ENCODE peak calls at places on chromosome 11, in eight cellular contexts. One of them, this sample, is unnamed.

GRCh38 chr11:58318532-58318931 is 40.3 kb downstream of the OR5B17 start:
- DNase-seq in CD8-positive, alpha-beta memory T cell: no peak
- DNase-seq in GM23248: peak; percentile 64
- DNase-seq in lung: no peak
- DNase-seq in endodermal cell: no peak
- DNase-seq in right cardiac atrium: no peak
- DNase-seq in tibial artery: no peak
- DNase-seq in ovary: no peak
- DNase-seq in this sample: no peak

GRCh38 chr11:57787205-57787604 is 25.6 kb downstream of the CTNND1 start:
- DNase-seq in CD8-positive, alpha-beta memory T cell: no peak
- DNase-seq in GM23248: no peak
- DNase-seq in lung: no peak
- DNase-seq in endodermal cell: no peak
- DNase-seq in right cardiac atrium: no peak
- DNase-seq in tibial artery: no peak
- DNase-seq in ovary: no peak
- DNase-seq in this sample: no peak

GRCh38 chr11:122696662-122697061 is 41.1 kb downstream of the UBASH3B start:
- DNase-seq in CD8-positive, alpha-beta memory T cell: peak; percentile 28
- DNase-seq in GM23248: no peak
- DNase-seq in lung: no peak
- DNase-seq in endodermal cell: no peak
- DNase-seq in right cardiac atrium: no peak
- DNase-seq in tibial artery: no peak
- DNase-seq in ovary: no peak
- DNase-seq in this sample: peak; percentile 39

GRCh38 chr11:100932474-100933100 is 197.0 kb downstream of the PGR start:
- DNase-seq in CD8-positive, alpha-beta memory T cell: no peak
- DNase-seq in GM23248: peak; percentile 58
- DNase-seq in lung: no peak
- DNase-seq in endodermal cell: no peak
- DNase-seq in right cardiac atrium: no peak
- DNase-seq in tibial artery: no peak
- DNase-seq in ovary: no peak
- DNase-seq in this sample: no peak

GRCh38 chr11:77159937-77160495 is 32.0 kb downstream of the MYO7A start:
- DNase-seq in CD8-positive, alpha-beta memory T cell: no peak
- DNase-seq in GM23248: no peak
- DNase-seq in lung: no peak
- DNase-seq in endodermal cell: no peak
- DNase-seq in right cardiac atrium: peak; percentile 8
- DNase-seq in tibial artery: no peak
- DNase-seq in ovary: no peak
- DNase-seq in this sample: no peak

GRCh38 chr11:71311928-71312510 is 59.6 kb upstream of the SHANK2 start:
- DNase-seq in CD8-positive, alpha-beta memory T cell: no peak
- DNase-seq in GM23248: no peak
- DNase-seq in lung: no peak
- DNase-seq in endodermal cell: no peak
- DNase-seq in right cardiac atrium: no peak
- DNase-seq in tibial artery: no peak
- DNase-seq in ovary: no peak
- DNase-seq in this sample: no peak

GRCh38 chr11:105960252-105961245 is 61.5 kb downstream of the MSANTD4 start:
- DNase-seq in CD8-positive, alpha-beta memory T cell: no peak
- DNase-seq in GM23248: no peak
- DNase-seq in lung: no peak
- DNase-seq in endodermal cell: peak; percentile 85
- DNase-seq in right cardiac atrium: no peak
- DNase-seq in tibial artery: no peak
- DNase-seq in ovary: no peak
- DNase-seq in this sample: no peak

GRCh38 chr11:60700689-60701508 is 1.5 kb downstream of the MS4A8 start:
- DNase-seq in CD8-positive, alpha-beta memory T cell: no peak
- DNase-seq in GM23248: peak; percentile 17
- DNase-seq in lung: peak; percentile 37
- DNase-seq in endodermal cell: peak; percentile 86
- DNase-seq in right cardiac atrium: no peak
- DNase-seq in tibial artery: no peak
- DNase-seq in ovary: peak; percentile 58
- DNase-seq in this sample: no peak

GRCh38 chr11:72534859-72535547 is 100.7 kb upstream of the CLPB start:
- DNase-seq in CD8-positive, alpha-beta memory T cell: no peak
- DNase-seq in GM23248: peak; percentile 62
- DNase-seq in lung: no peak
- DNase-seq in endodermal cell: peak; percentile 79
- DNase-seq in right cardiac atrium: no peak
- DNase-seq in tibial artery: no peak
- DNase-seq in ovary: no peak
- DNase-seq in this sample: no peak

GRCh38 chr11:119828011-119828410 is 99.0 kb upstream of the NECTIN1 start:
- DNase-seq in CD8-positive, alpha-beta memory T cell: no peak
- DNase-seq in GM23248: no peak
- DNase-seq in lung: no peak
- DNase-seq in endodermal cell: no peak
- DNase-seq in right cardiac atrium: no peak
- DNase-seq in tibial artery: no peak
- DNase-seq in ovary: no peak
- DNase-seq in this sample: no peak

GRCh38 chr11:66111158-66111557 is 41.1 kb downstream of the PACS1 start:
- DNase-seq in CD8-positive, alpha-beta memory T cell: no peak
- DNase-seq in GM23248: no peak
- DNase-seq in lung: no peak
- DNase-seq in endodermal cell: no peak
- DNase-seq in right cardiac atrium: no peak
- DNase-seq in tibial artery: no peak
- DNase-seq in ovary: no peak
- DNase-seq in this sample: no peak

GRCh38 chr11:13160302-13160701 is 117.3 kb upstream of the BMAL1 start:
- DNase-seq in CD8-positive, alpha-beta memory T cell: no peak
- DNase-seq in GM23248: no peak
- DNase-seq in lung: no peak
- DNase-seq in endodermal cell: no peak
- DNase-seq in right cardiac atrium: no peak
- DNase-seq in tibial artery: no peak
- DNase-seq in ovary: no peak
- DNase-seq in this sample: no peak

GRCh38 chr11:47001666-47002285 is 65.2 kb downstream of the CSTPP1 start:
- DNase-seq in CD8-positive, alpha-beta memory T cell: no peak
- DNase-seq in GM23248: peak; percentile 13
- DNase-seq in lung: no peak
- DNase-seq in endodermal cell: no peak
- DNase-seq in right cardiac atrium: no peak
- DNase-seq in tibial artery: no peak
- DNase-seq in ovary: no peak
- DNase-seq in this sample: no peak

GRCh38 chr11:44619931-44620725 is 54.7 kb downstream of the CD82 start:
- DNase-seq in CD8-positive, alpha-beta memory T cell: no peak
- DNase-seq in GM23248: no peak
- DNase-seq in lung: peak; percentile 25
- DNase-seq in endodermal cell: peak; percentile 34
- DNase-seq in right cardiac atrium: no peak
- DNase-seq in tibial artery: no peak
- DNase-seq in ovary: peak; percentile 5
- DNase-seq in this sample: no peak

GRCh38 chr11:123082977-123083376 is 21.0 kb upstream of the HSPA8 start:
- DNase-seq in CD8-positive, alpha-beta memory T cell: no peak
- DNase-seq in GM23248: no peak
- DNase-seq in lung: no peak
- DNase-seq in endodermal cell: no peak
- DNase-seq in right cardiac atrium: no peak
- DNase-seq in tibial artery: no peak
- DNase-seq in ovary: no peak
- DNase-seq in this sample: no peak

GRCh38 chr11:117752721-117753237 is 44.2 kb downstream of the DSCAML1 start:
- DNase-seq in CD8-positive, alpha-beta memory T cell: no peak
- DNase-seq in GM23248: no peak
- DNase-seq in lung: no peak
- DNase-seq in endodermal cell: no peak
- DNase-seq in right cardiac atrium: no peak
- DNase-seq in tibial artery: no peak
- DNase-seq in ovary: no peak
- DNase-seq in this sample: no peak

GRCh38 chr11:65430406-65431217 is 8.0 kb downstream of the NEAT1 start:
- DNase-seq in CD8-positive, alpha-beta memory T cell: no peak
- DNase-seq in GM23248: peak; percentile 62
- DNase-seq in lung: no peak
- DNase-seq in endodermal cell: no peak
- DNase-seq in right cardiac atrium: no peak
- DNase-seq in tibial artery: peak; percentile 19
- DNase-seq in ovary: no peak
- DNase-seq in this sample: no peak

GRCh38 chr11:96506041-96506440 is 116.2 kb downstream of the JRKL start:
- DNase-seq in CD8-positive, alpha-beta memory T cell: no peak
- DNase-seq in GM23248: no peak
- DNase-seq in lung: no peak
- DNase-seq in endodermal cell: no peak
- DNase-seq in right cardiac atrium: no peak
- DNase-seq in tibial artery: no peak
- DNase-seq in ovary: no peak
- DNase-seq in this sample: no peak

GRCh38 chr11:130381317-130381716 is 47.1 kb downstream of the ADAMTS8 start:
- DNase-seq in CD8-positive, alpha-beta memory T cell: no peak
- DNase-seq in GM23248: no peak
- DNase-seq in lung: no peak
- DNase-seq in endodermal cell: peak; percentile 66
- DNase-seq in right cardiac atrium: no peak
- DNase-seq in tibial artery: no peak
- DNase-seq in ovary: no peak
- DNase-seq in this sample: no peak

GRCh38 chr11:15884131-15884530 is 472.2 kb downstream of the SOX6 start:
- DNase-seq in CD8-positive, alpha-beta memory T cell: no peak
- DNase-seq in GM23248: no peak
- DNase-seq in lung: no peak
- DNase-seq in endodermal cell: no peak
- DNase-seq in right cardiac atrium: peak; percentile 34
- DNase-seq in tibial artery: no peak
- DNase-seq in ovary: no peak
- DNase-seq in this sample: no peak

GRCh38 chr11:24155792-24156191 is 341.1 kb upstream of the LUZP2 start:
- DNase-seq in CD8-positive, alpha-beta memory T cell: no peak
- DNase-seq in GM23248: no peak
- DNase-seq in lung: no peak
- DNase-seq in endodermal cell: peak; percentile 81
- DNase-seq in right cardiac atrium: no peak
- DNase-seq in tibial artery: no peak
- DNase-seq in ovary: no peak
- DNase-seq in this sample: no peak

GRCh38 chr11:72573380-72573949 is 100.8 kb downstream of the PDE2A start:
- DNase-seq in CD8-positive, alpha-beta memory T cell: no peak
- DNase-seq in GM23248: peak; percentile 62
- DNase-seq in lung: no peak
- DNase-seq in endodermal cell: peak; percentile 87
- DNase-seq in right cardiac atrium: peak; percentile 31
- DNase-seq in tibial artery: peak; percentile 20
- DNase-seq in ovary: no peak
- DNase-seq in this sample: no peak

GRCh38 chr11:43905788-43906187 is 25.2 kb downstream of the ALKBH3 start:
- DNase-seq in CD8-positive, alpha-beta memory T cell: no peak
- DNase-seq in GM23248: peak; percentile 34
- DNase-seq in lung: no peak
- DNase-seq in endodermal cell: no peak
- DNase-seq in right cardiac atrium: no peak
- DNase-seq in tibial artery: peak; percentile 39
- DNase-seq in ovary: peak; percentile 72
- DNase-seq in this sample: no peak

DNA sequence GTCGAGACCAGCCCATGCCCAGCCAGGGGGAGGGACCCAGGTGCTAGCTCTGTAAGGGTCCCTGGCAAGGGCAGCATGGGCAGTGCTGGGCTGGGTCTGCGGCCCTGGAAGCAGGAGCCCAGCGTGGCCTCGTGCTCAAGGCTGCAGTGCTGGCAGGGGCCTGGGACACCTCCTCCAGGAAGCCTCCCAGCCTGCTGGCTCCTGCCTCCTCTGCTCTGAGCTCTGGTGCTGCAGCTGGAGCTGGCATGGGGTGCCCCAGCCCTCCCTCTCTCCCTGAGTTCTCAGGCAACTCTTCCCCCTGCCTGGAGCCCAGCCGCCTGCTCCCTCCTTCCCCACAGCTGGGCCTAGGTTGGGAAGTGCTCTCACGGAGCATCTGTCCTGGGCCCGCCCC is 6.8 kb downstream of the INS start:
- DNase-seq in CD8-positive, alpha-beta memory T cell: no peak
- DNase-seq in GM23248: no peak
- DNase-seq in lung: no peak
- DNase-seq in endodermal cell: no peak
- DNase-seq in right cardiac atrium: no peak
- DNase-seq in tibial artery: no peak
- DNase-seq in ovary: no peak
- DNase-seq in this sample: no peak
- H3K9me3 ChIP-seq in CD8-positive, alpha-beta memory T cell: no peaks in the 10 kb centered on the region
- H3K9me3 ChIP-seq in GM23248: no peaks in the 10 kb centered on the region
- H3K9me3 ChIP-seq in lung: peaks cover 3% of the 10 kb centered on the region
- H3K9me3 ChIP-seq in endodermal cell: no peaks in the 10 kb centered on the region
- H3K9me3 ChIP-seq in right cardiac atrium: no peaks in the 10 kb centered on the region
- H3K9me3 ChIP-seq in tibial artery: no peaks in the 10 kb centered on the region
- H3K9me3 ChIP-seq in ovary: no peaks in the 10 kb centered on the region
- H3K9me3 ChIP-seq in this sample: no peaks in the 10 kb centered on the region

DNA sequence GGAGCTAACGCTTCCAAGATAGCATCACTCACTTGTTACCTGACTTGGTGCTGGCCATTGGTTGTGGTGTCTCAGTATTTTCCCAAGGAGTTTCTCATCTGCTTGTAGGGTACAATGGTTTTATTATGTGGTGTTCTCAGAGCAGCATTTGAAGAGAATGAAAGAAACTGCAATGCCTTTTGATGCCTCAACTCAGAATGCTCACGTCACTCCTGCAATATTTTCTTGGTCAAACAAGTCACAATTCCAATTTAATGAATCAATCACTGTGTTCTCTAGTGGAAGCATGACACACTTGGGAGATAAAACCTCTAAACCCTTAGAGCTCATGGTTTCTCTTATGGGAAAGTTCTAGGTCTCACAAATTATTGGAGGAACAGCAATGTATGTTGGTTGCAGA is 2.0 kb upstream of the OR5D14 start:
- DNase-seq in CD8-positive, alpha-beta memory T cell: no peak
- DNase-seq in GM23248: no peak
- DNase-seq in lung: no peak
- DNase-seq in endodermal cell: no peak
- DNase-seq in right cardiac atrium: no peak
- DNase-seq in tibial artery: no peak
- DNase-seq in ovary: no peak
- DNase-seq in this sample: no peak
- H3K9me3 ChIP-seq in CD8-positive, alpha-beta memory T cell: no peaks in the 10 kb centered on the region
- H3K9me3 ChIP-seq in GM23248: no peaks in the 10 kb centered on the region
- H3K9me3 ChIP-seq in lung: peaks cover 2% of the 10 kb centered on the region
- H3K9me3 ChIP-seq in endodermal cell: peaks cover 82% of the 10 kb centered on the region
- H3K9me3 ChIP-seq in right cardiac atrium: no peaks in the 10 kb centered on the region
- H3K9me3 ChIP-seq in tibial artery: no peaks in the 10 kb centered on the region
- H3K9me3 ChIP-seq in ovary: no peaks in the 10 kb centered on the region
- H3K9me3 ChIP-seq in this sample: no peaks in the 10 kb centered on the region

GRCh38 chr11:128909438-128910125 is 18.4 kb downstream of the KCNJ5 start:
- DNase-seq in CD8-positive, alpha-beta memory T cell: no peak
- DNase-seq in GM23248: no peak
- DNase-seq in lung: no peak
- DNase-seq in endodermal cell: no peak
- DNase-seq in right cardiac atrium: no peak
- DNase-seq in tibial artery: no peak
- DNase-seq in ovary: no peak
- DNase-seq in this sample: no peak
- H3K9me3 ChIP-seq in CD8-positive, alpha-beta memory T cell: no peaks in the 10 kb centered on the region
- H3K9me3 ChIP-seq in GM23248: no peaks in the 10 kb centered on the region
- H3K9me3 ChIP-seq in lung: peaks cover 3% of the 10 kb centered on the region
- H3K9me3 ChIP-seq in endodermal cell: no peaks in the 10 kb centered on the region
- H3K9me3 ChIP-seq in right cardiac atrium: no peaks in the 10 kb centered on the region
- H3K9me3 ChIP-seq in tibial artery: no peaks in the 10 kb centered on the region
- H3K9me3 ChIP-seq in ovary: no peaks in the 10 kb centered on the region
- H3K9me3 ChIP-seq in this sample: peaks cover 3% of the 10 kb centered on the region

GRCh38 chr11:48154162-48154561 is 62.4 kb upstream of the OR4B1 start:
- DNase-seq in CD8-positive, alpha-beta memory T cell: no peak
- DNase-seq in GM23248: peak; percentile 84
- DNase-seq in lung: no peak
- DNase-seq in endodermal cell: no peak
- DNase-seq in right cardiac atrium: no peak
- DNase-seq in tibial artery: no peak
- DNase-seq in ovary: no peak
- DNase-seq in this sample: no peak
- H3K9me3 ChIP-seq in CD8-positive, alpha-beta memory T cell: no peaks in the 10 kb centered on the region
- H3K9me3 ChIP-seq in GM23248: no peaks in the 10 kb centered on the region
- H3K9me3 ChIP-seq in lung: peaks cover 4% of the 10 kb centered on the region
- H3K9me3 ChIP-seq in endodermal cell: peaks cover 15% of the 10 kb centered on the region
- H3K9me3 ChIP-seq in right cardiac atrium: no peaks in the 10 kb centered on the region
- H3K9me3 ChIP-seq in tibial artery: no peaks in the 10 kb centered on the region
- H3K9me3 ChIP-seq in ovary: no peaks in the 10 kb centered on the region
- H3K9me3 ChIP-seq in this sample: peaks cover 5% of the 10 kb centered on the region

This sample was measured in T-helper 17 cell.